ENCODE peak calls at places on chromosomes 3 and 15, in six cellular contexts. B, A, P, W, O and T are unnamed samples.

GRCh38 chr15:98779463-98780071 is 131.2 kb downstream of the IGF1R start:
- DNase-seq in P (peak), O (peak), B (no peak), W (peak), A (peak), T (peak)

GRCh38 chr3:32451049-32451659 is 51.5 kb downstream of the CMTM6 start:
- DNase-seq in A (no peak), W (no peak), B (no peak), P (peak), O (peak), T (no peak)

GRCh38 chr15:74350295-74351275 is 16.9 kb downstream of the CYP11A1 start:
- DNase-seq in P (no peak), O (no peak), B (no peak), W (no peak), A (no peak), T (no peak)

GRCh38 chr3:15634671-15635661 is 33.4 kb downstream of the BTD start:
- DNase-seq in O (no peak), P (no peak), W (no peak), B (peak), A (no peak), T (peak)

GRCh38 chr3:72890166-72890925 is 2.5 kb downstream of the GXYLT2 start:
- DNase-seq in W (no peak), B (no peak), P (no peak), A (no peak), O (no peak), T (no peak)

GRCh38 chr3:141421639-141422319 is 53.5 kb downstream of the ZBTB38 start:
- DNase-seq in P (no peak), A (no peak), O (no peak), B (peak), W (no peak), T (no peak)

GRCh38 chr15:95298729-95299128 is 1031.8 kb upstream of the NR2F2 start:
- DNase-seq in O (no peak), B (no peak), P (no peak), W (no peak), A (no peak), T (no peak)

GRCh38 chr3:127817331-127817821 is 4.9 kb downstream of the MGLL start:
- DNase-seq in B (peak), P (no peak), W (no peak), O (no peak), A (no peak), T (no peak)

GRCh38 chr15:48559270-48559669 is 86.2 kb downstream of the FBN1 start:
- DNase-seq in O (no peak), B (peak), P (no peak), W (no peak), A (no peak), T (peak)

GRCh38 chr3:187725653-187726370 is 19.5 kb downstream of the BCL6 start:
- DNase-seq in B (no peak), A (no peak), O (no peak), W (no peak), P (no peak), T (no peak)

GRCh38 chr3:73719413-73719831 is 94.7 kb upstream of the PDZRN3 start:
- DNase-seq in B (peak), P (no peak), A (no peak), O (no peak), W (no peak), T (no peak)